ENCODE peak calls at places on chromosomes 3 and 15, in eight cellular contexts. O, X, K, N, I, J, T and D are unnamed samples.
A peak's percentile ranks its signal among the peaks of the same experiment; 100 is the strongest.

GRCh38 chr3:58586776-58587192 is 9.6 kb upstream of the FAM107A start:
- DNase-seq in J (no peak), X (no peak), I (no peak), N (no peak), T (no peak), K (no peak), O (no peak), D (no peak)

GRCh38 chr15:75036269-75036668 is 12.9 kb downstream of the PPCDC start:
- DNase-seq in I (peak; percentile 74), X (peak; percentile 54), J (no peak), N (peak; percentile 48), K (no peak), O (no peak), T (peak; percentile 40), D (no peak)

GRCh38 chr15:46714959-46715358 is 1002.3 kb upstream of the SEMA6D start:
- DNase-seq in O (no peak), J (no peak), T (no peak), I (no peak), N (no peak), X (no peak), K (no peak), D (no peak)

GRCh38 chr3:18679226-18679625 is 254.1 kb upstream of the SATB1 start:
- DNase-seq in N (no peak), X (no peak), I (no peak), J (no peak), K (no peak), O (no peak), T (no peak), D (peak; percentile 65)

GRCh38 chr3:176321099-176321498 is 876.2 kb downstream of the TBL1XR1 start:
- DNase-seq in O (no peak), J (no peak), X (no peak), N (no peak), I (no peak), K (no peak), T (no peak), D (no peak)

GRCh38 chr15:45343258-45343860 is 35.0 kb downstream of the GATM start:
- DNase-seq in T (no peak), N (no peak), O (no peak), X (no peak), I (no peak), J (no peak), K (no peak), D (no peak)

GRCh38 chr3:29240248-29240647 is 40.6 kb upstream of the RBMS3 start:
- DNase-seq in J (no peak), K (no peak), X (no peak), T (peak; percentile 3), O (no peak), N (no peak), I (peak; percentile 34), D (no peak)

GRCh38 chr15:36811903-36812302 is 232.5 kb downstream of the CDIN1 start:
- DNase-seq in O (no peak), T (no peak), N (no peak), X (no peak), J (no peak), K (no peak), I (no peak), D (no peak)

GRCh38 chr3:197083486-197083885 is 53.9 kb upstream of the MELTF start:
- DNase-seq in O (no peak), X (no peak), J (no peak), T (peak; percentile 14), N (no peak), I (peak; percentile 69), K (no peak), D (peak; percentile 64)

GRCh38 chr15:30990451-30991300 is 752 bp downstream of the MTMR10 start:
- DNase-seq in T (peak; percentile 61), X (no peak), I (no peak), K (no peak), N (no peak), J (no peak), O (no peak), D (no peak)

GRCh38 chr3:59290358-59290757 is 240.5 kb upstream of the CFAP20DC start:
- DNase-seq in O (no peak), N (no peak), K (no peak), T (no peak), J (no peak), X (no peak), I (peak; percentile 28), D (no peak)

GRCh38 chr3:17742837-17743659 is 617 bp upstream of the TBC1D5 start:
- DNase-seq in O (no peak), J (no peak), T (no peak), I (no peak), N (peak; percentile 97), X (no peak), K (no peak), D (no peak)

GRCh38 chr15:27989428-27989827 is 109.7 kb downstream of the OCA2 start:
- DNase-seq in J (no peak), K (no peak), T (no peak), X (no peak), O (no peak), N (no peak), I (no peak), D (no peak)
- TF ChIP-seq CTCF in J (no peak), K (no peak), T (no peak), X (no peak), O (no peak), N (no peak), I (no peak), D (no peak)

GRCh38 chr15:57758556-57758955 is 52.0 kb downstream of the POLR2M start:
- DNase-seq in T (no peak), N (no peak), I (no peak), J (no peak), K (no peak), X (no peak), O (no peak), D (no peak)

GRCh38 chr15:57767526-57767925 is 61.0 kb downstream of the POLR2M start:
- DNase-seq in N (no peak), I (no peak), J (no peak), K (no peak), O (no peak), X (no peak), T (peak; percentile 61), D (no peak)

GRCh38 chr15:57761562-57761961 is 55.0 kb downstream of the POLR2M start:
- DNase-seq in O (no peak), N (no peak), X (no peak), K (no peak), T (no peak), I (peak; percentile 25), J (no peak), D (no peak)

DNA sequence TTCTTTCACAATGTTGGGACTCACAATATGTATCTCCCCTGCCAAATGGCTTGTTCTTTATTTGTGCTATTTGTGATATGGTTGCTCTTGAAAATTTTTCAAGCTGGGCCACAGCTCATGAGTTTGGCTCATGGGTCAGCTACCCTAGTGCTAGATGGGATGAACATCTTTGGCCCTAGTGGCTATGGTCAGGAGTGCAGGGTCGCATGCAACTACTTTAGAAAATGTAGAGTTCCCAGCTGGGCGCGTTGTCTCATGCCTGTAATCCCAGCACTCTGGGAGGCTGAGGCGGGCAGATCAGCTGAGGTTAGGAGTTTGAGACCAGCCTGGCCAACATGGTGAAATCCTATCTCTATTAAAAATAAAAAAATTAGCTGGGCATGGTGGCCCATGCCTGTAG is 55.8 kb downstream of the POLR2M start:
- DNase-seq in K (no peak), X (no peak), T (peak; percentile 9), N (no peak), O (no peak), I (no peak), J (no peak), D (no peak)
- TF ChIP-seq CTCF in K (no peak), X (no peak), T (peak; percentile 12), N (no peak), O (no peak), I (no peak), J (no peak), D (no peak)

GRCh38 chr3:44661189-44661588 is 12.7 kb downstream of the ZNF35 start:
- DNase-seq in O (no peak), K (no peak), J (no peak), T (no peak), I (no peak), X (no peak), N (no peak), D (no peak)
- TF ChIP-seq CTCF in O (no peak), K (peak; percentile 10), J (no peak), T (no peak), I (peak; percentile 11), X (no peak), N (no peak), D (no peak)

DNA sequence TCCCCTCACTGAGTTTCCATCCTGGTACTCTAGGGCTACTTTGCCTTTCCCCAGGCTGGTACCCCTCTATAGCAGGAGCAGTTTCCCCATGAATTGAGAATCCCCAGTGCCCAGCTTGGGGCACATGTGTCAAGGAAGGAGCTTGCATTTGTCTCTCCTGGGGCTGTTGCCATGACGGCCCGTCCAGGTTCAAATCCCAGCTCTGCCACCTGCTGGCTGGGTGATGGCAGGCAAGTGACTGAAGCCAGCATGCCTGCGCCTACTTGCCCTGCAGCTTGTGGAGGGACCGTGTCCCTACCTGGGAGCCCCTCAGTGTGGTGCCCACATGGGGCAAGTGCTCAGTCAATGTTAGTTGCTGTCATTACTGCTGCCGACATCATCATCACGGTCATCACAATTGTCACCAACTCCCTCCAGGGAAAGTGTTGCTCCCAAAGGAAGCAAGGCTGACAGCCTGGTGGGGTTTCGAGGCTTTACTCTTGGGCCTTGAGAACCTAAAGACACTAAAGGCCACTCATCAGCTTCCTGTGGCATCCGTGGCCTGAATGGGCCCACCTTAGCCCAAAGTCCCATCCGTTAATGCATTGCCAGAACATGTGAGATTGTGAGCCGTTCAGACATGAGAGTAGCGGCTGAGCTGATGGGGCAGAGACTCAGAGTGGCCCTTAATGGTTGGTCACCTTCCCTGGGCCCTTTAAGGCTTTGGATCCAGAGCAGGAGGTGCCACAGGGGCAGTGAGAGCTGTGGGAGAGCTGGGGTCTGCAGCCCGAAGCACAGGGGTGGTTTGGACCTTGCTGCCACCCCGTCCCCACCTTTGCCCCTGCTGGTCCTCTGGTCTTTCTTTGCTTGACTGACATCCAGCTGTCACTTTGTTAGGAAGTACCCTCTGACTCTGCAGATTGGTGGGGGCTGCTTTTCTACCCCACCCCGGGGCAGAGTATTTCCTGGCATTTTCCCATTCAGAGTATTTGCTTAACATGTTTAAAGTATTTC is 144.4 kb downstream of the DNAJB8 start:
- DNase-seq in X (peak; percentile 63), J (no peak), K (peak; percentile 68), T (peak; percentile 54), N (peak; percentile 57), I (peak; percentile 20), O (peak; percentile 5), D (peak; percentile 71)
- TF ChIP-seq CTCF in X (peak; percentile 53), J (peak; percentile 34), K (peak; percentile 60), T (peak; percentile 35), N (peak; percentile 55), I (peak; percentile 47), O (peak; percentile 48), D (peak; percentile 55)

DNA sequence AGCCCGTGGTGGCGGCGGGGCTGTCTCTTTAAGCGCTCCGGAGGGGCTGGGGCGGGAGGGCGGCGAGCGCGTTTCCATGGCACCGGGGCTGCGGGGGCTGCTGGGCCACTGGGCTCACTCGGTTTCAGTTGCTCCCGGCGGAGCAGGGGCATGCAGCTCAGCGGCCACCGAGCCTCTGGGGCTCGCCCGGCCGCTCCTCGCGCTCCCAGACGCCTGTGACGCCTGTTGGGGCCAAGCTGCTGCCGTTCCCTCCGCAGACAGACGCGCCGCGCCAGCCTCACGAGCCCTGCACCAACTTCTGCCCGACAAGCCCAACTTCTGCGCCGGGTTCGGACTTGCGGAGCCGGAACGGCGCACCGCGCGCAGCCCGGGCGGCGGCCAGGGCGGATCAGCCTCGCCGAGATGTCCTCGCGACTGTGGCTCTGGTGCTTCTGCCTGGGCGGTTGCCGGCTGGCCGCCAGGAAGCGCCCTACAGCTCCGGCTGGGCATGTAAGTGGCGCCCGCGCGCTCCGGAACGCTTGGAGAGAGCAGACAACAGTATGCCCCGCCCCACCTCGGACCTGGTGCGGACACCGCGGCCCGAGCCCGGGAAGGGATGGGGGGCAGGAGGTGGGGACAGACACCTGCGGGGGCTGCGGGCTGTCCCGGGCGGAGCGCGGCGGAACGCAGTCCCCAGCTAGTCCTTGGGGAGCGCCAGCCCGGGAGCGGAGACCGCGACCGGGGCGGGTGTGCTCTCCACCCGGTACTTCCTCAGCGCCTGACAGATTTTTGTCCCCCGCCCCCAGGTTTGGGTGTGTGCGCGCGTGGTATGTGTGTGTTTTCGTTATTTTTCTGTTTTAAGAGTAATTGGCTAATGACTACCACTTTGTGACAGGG is 154.1 kb upstream of the GOLIM4 start:
- DNase-seq in T (peak; percentile 57), O (no peak), N (peak; percentile 70), K (peak; percentile 81), J (peak; percentile 73), I (peak; percentile 74), X (peak; percentile 79), D (peak; percentile 45)
- TF ChIP-seq CTCF in T (peak; percentile 1), O (no peak), N (no peak), K (peak; percentile 34), J (no peak), I (no peak), X (no peak), D (no peak)